ENCODE peak calls at places on chromosomes 6 and 20, in seven cellular contexts. G is NCI-H748 treated with DMSO at 0.1 percent for 48 hours; Q is lung microvascular endothelial cell; S is choroid plexus epithelial cell; C is stimulated activated CD8-positive, alpha-beta memory T cell treated with anti-CD3 and anti-CD28 coated beads, Interleukin-12 subunit alpha, Interleukin-12 subunit beta, amount 100 ng/mL, for 4 hours; Z is HEK293T; Y is amniotic epithelial cell. E is an unnamed sample.

GRCh38 chr6:137291441-137291840 is 72.3 kb upstream of the IFNGR1 start:
- DNase-seq in Z (no peak), G (no peak), Q (peak; percentile 72), Y (peak; percentile 77), C (no peak), S (peak; percentile 83), E (no peak)

GRCh38 chr6:131792091-131792496 is 15.7 kb upstream of the ENPP1 start:
- DNase-seq in C (no peak), G (no peak), Q (no peak), Z (no peak), Y (peak; percentile 67), S (no peak), E (no peak)

GRCh38 chr6:50834929-50835328 is 16.3 kb downstream of the TFAP2B start:
- DNase-seq in C (no peak), S (no peak), Z (no peak), G (no peak), Y (no peak), Q (no peak), E (no peak)

GRCh38 chr20:6094038-6094437 is 28.8 kb downstream of the FERMT1 start:
- DNase-seq in Q (no peak), C (no peak), S (no peak), G (no peak), Y (no peak), Z (no peak), E (no peak)

GRCh38 chr20:52312131-52312729 is 120.7 kb upstream of the ZFP64 start:
- DNase-seq in C (no peak), Q (peak; percentile 85), G (peak; percentile 6), Z (peak; percentile 60), Y (peak; percentile 59), S (peak; percentile 79), E (peak; percentile 86)

GRCh38 chr6:37365791-37366190 is 12.0 kb downstream of the RNF8 start:
- DNase-seq in G (no peak), Q (peak; percentile 40), C (no peak), Y (peak; percentile 17), S (peak; percentile 63), Z (no peak), E (peak; percentile 50)

GRCh38 chr6:32816746-32817204 is at the start of gene HLA-DOB:
- DNase-seq in Y (peak; percentile 56), Q (peak; percentile 73), S (peak; percentile 64), Z (peak; percentile 25), C (no peak), G (no peak), E (peak; percentile 91)

GRCh38 chr6:112636650-112637260 is 289.6 kb downstream of the RFPL4B start:
- DNase-seq in S (peak; percentile 53), Y (peak; percentile 70), Q (no peak), C (no peak), G (no peak), Z (no peak), E (no peak)

GRCh38 chr6:14239097-14239496 is 121.5 kb downstream of the CD83 start:
- DNase-seq in G (no peak), Y (no peak), Z (no peak), C (no peak), Q (no peak), S (no peak), E (no peak)

E was measured in Karpas-422.